ENCODE peak calls at places on chromosomes 1 and 21, in seven cellular contexts. One of them, this sample, is unnamed.

GRCh38 chr1:162846256-162847212 is 14.4 kb downstream of the CCDC190 start:
- DNase-seq in GM13976: no peak
- DNase-seq in CD4-positive, alpha-beta T cell: no peak
- DNase-seq in right lobe of liver: no peak
- DNase-seq in astrocyte of the spinal cord: peak
- DNase-seq in epithelial cell of esophagus: peak
- DNase-seq in tibial artery: no peak
- DNase-seq in this sample: no peak

GRCh38 chr21:37849703-37850102 is 66.6 kb downstream of the KCNJ6 start:
- DNase-seq in GM13976: no peak
- DNase-seq in CD4-positive, alpha-beta T cell: no peak
- DNase-seq in right lobe of liver: no peak
- DNase-seq in astrocyte of the spinal cord: peak
- DNase-seq in epithelial cell of esophagus: peak
- DNase-seq in tibial artery: no peak
- DNase-seq in this sample: no peak

GRCh38 chr1:235893840-235894239 is 27.1 kb upstream of the LYST start:
- DNase-seq in GM13976: no peak
- DNase-seq in CD4-positive, alpha-beta T cell: no peak
- DNase-seq in right lobe of liver: no peak
- DNase-seq in astrocyte of the spinal cord: no peak
- DNase-seq in epithelial cell of esophagus: no peak
- DNase-seq in tibial artery: no peak
- DNase-seq in this sample: no peak

GRCh38 chr1:212930986-212931678 is 19.2 kb upstream of the VASH2 start:
- DNase-seq in GM13976: no peak
- DNase-seq in CD4-positive, alpha-beta T cell: no peak
- DNase-seq in right lobe of liver: no peak
- DNase-seq in astrocyte of the spinal cord: no peak
- DNase-seq in epithelial cell of esophagus: no peak
- DNase-seq in tibial artery: no peak
- DNase-seq in this sample: no peak

GRCh38 chr1:202154766-202155477 is 5.5 kb downstream of the PTPN7 start:
- DNase-seq in GM13976: no peak
- DNase-seq in CD4-positive, alpha-beta T cell: peak
- DNase-seq in right lobe of liver: no peak
- DNase-seq in astrocyte of the spinal cord: peak
- DNase-seq in epithelial cell of esophagus: peak
- DNase-seq in tibial artery: no peak
- DNase-seq in this sample: peak

GRCh38 chr1:202664083-202664482 is 46.2 kb downstream of the SYT2 start:
- DNase-seq in GM13976: no peak
- DNase-seq in CD4-positive, alpha-beta T cell: no peak
- DNase-seq in right lobe of liver: no peak
- DNase-seq in astrocyte of the spinal cord: no peak
- DNase-seq in epithelial cell of esophagus: peak
- DNase-seq in tibial artery: no peak
- DNase-seq in this sample: no peak

GRCh38 chr21:42039470-42039901 is 29.3 kb upstream of the ZBTB21 start:
- DNase-seq in GM13976: no peak
- DNase-seq in CD4-positive, alpha-beta T cell: no peak
- DNase-seq in right lobe of liver: peak
- DNase-seq in astrocyte of the spinal cord: peak
- DNase-seq in epithelial cell of esophagus: peak
- DNase-seq in tibial artery: peak
- DNase-seq in this sample: no peak

GRCh38 chr1:206923009-206923960 is 1.5 kb upstream of the FCMR start:
- DNase-seq in GM13976: peak
- DNase-seq in CD4-positive, alpha-beta T cell: peak
- DNase-seq in right lobe of liver: peak
- DNase-seq in astrocyte of the spinal cord: no peak
- DNase-seq in epithelial cell of esophagus: no peak
- DNase-seq in tibial artery: no peak
- DNase-seq in this sample: no peak

GRCh38 chr1:61224609-61225008 is 142.2 kb downstream of the NFIA start:
- DNase-seq in GM13976: no peak
- DNase-seq in CD4-positive, alpha-beta T cell: no peak
- DNase-seq in right lobe of liver: no peak
- DNase-seq in astrocyte of the spinal cord: no peak
- DNase-seq in epithelial cell of esophagus: no peak
- DNase-seq in tibial artery: no peak
- DNase-seq in this sample: no peak

GRCh38 chr1:184438363-184438762 is 51.5 kb downstream of the C1orf21 start:
- DNase-seq in GM13976: no peak
- DNase-seq in CD4-positive, alpha-beta T cell: no peak
- DNase-seq in right lobe of liver: no peak
- DNase-seq in astrocyte of the spinal cord: no peak
- DNase-seq in epithelial cell of esophagus: no peak
- DNase-seq in tibial artery: no peak
- DNase-seq in this sample: no peak

GRCh38 chr1:234851450-234852438 is 241.8 kb upstream of the IRF2BP2 start:
- DNase-seq in GM13976: peak
- DNase-seq in CD4-positive, alpha-beta T cell: no peak
- DNase-seq in right lobe of liver: peak
- DNase-seq in astrocyte of the spinal cord: peak
- DNase-seq in epithelial cell of esophagus: peak
- DNase-seq in tibial artery: no peak
- DNase-seq in this sample: peak

GRCh38 chr1:208135354-208135753 is 108.8 kb downstream of the PLXNA2 start:
- DNase-seq in GM13976: no peak
- DNase-seq in CD4-positive, alpha-beta T cell: no peak
- DNase-seq in right lobe of liver: peak
- DNase-seq in astrocyte of the spinal cord: peak
- DNase-seq in epithelial cell of esophagus: peak
- DNase-seq in tibial artery: peak
- DNase-seq in this sample: no peak

GRCh38 chr21:17386498-17386897 is 126.3 kb upstream of the CXADR start:
- DNase-seq in GM13976: no peak
- DNase-seq in CD4-positive, alpha-beta T cell: no peak
- DNase-seq in right lobe of liver: no peak
- DNase-seq in astrocyte of the spinal cord: no peak
- DNase-seq in epithelial cell of esophagus: no peak
- DNase-seq in tibial artery: no peak
- DNase-seq in this sample: no peak

GRCh38 chr1:16150508-16150907 is 5.4 kb downstream of the EPHA2 start:
- DNase-seq in GM13976: no peak
- DNase-seq in CD4-positive, alpha-beta T cell: no peak
- DNase-seq in right lobe of liver: no peak
- DNase-seq in astrocyte of the spinal cord: no peak
- DNase-seq in epithelial cell of esophagus: no peak
- DNase-seq in tibial artery: no peak
- DNase-seq in this sample: no peak

GRCh38 chr1:6272476-6273270 is 11.8 kb upstream of the GPR153 start:
- DNase-seq in GM13976: no peak
- DNase-seq in CD4-positive, alpha-beta T cell: no peak
- DNase-seq in right lobe of liver: no peak
- DNase-seq in astrocyte of the spinal cord: no peak
- DNase-seq in epithelial cell of esophagus: no peak
- DNase-seq in tibial artery: no peak
- DNase-seq in this sample: no peak

GRCh38 chr1:56073614-56074356 is 505.6 kb downstream of the PLPP3 start:
- DNase-seq in GM13976: no peak
- DNase-seq in CD4-positive, alpha-beta T cell: no peak
- DNase-seq in right lobe of liver: no peak
- DNase-seq in astrocyte of the spinal cord: peak
- DNase-seq in epithelial cell of esophagus: no peak
- DNase-seq in tibial artery: peak
- DNase-seq in this sample: no peak

GRCh38 chr1:70429219-70429618 is 18.2 kb downstream of the CTH start:
- DNase-seq in GM13976: no peak
- DNase-seq in CD4-positive, alpha-beta T cell: no peak
- DNase-seq in right lobe of liver: no peak
- DNase-seq in astrocyte of the spinal cord: no peak
- DNase-seq in epithelial cell of esophagus: peak
- DNase-seq in tibial artery: no peak
- DNase-seq in this sample: no peak

GRCh38 chr1:85617582-85618237 is 37.1 kb downstream of the CCN1 start:
- DNase-seq in GM13976: peak
- DNase-seq in CD4-positive, alpha-beta T cell: no peak
- DNase-seq in right lobe of liver: no peak
- DNase-seq in astrocyte of the spinal cord: peak
- DNase-seq in epithelial cell of esophagus: peak
- DNase-seq in tibial artery: no peak
- DNase-seq in this sample: no peak

GRCh38 chr1:2446394-2446793 is 29.7 kb upstream of the PLCH2 start:
- DNase-seq in GM13976: no peak
- DNase-seq in CD4-positive, alpha-beta T cell: no peak
- DNase-seq in right lobe of liver: no peak
- DNase-seq in astrocyte of the spinal cord: no peak
- DNase-seq in epithelial cell of esophagus: no peak
- DNase-seq in tibial artery: no peak
- DNase-seq in this sample: no peak

GRCh38 chr1:170513138-170513537 is 18.8 kb upstream of the GORAB start:
- DNase-seq in GM13976: no peak
- DNase-seq in CD4-positive, alpha-beta T cell: no peak
- DNase-seq in right lobe of liver: no peak
- DNase-seq in astrocyte of the spinal cord: no peak
- DNase-seq in epithelial cell of esophagus: no peak
- DNase-seq in tibial artery: no peak
- DNase-seq in this sample: no peak

GRCh38 chr1:182575540-182576149 is 13.4 kb downstream of the RNASEL start:
- DNase-seq in GM13976: no peak
- DNase-seq in CD4-positive, alpha-beta T cell: no peak
- DNase-seq in right lobe of liver: no peak
- DNase-seq in astrocyte of the spinal cord: peak
- DNase-seq in epithelial cell of esophagus: peak
- DNase-seq in tibial artery: no peak
- DNase-seq in this sample: no peak

GRCh38 chr1:75908717-75909152 is 23.5 kb downstream of the ASB17 start:
- DNase-seq in GM13976: peak
- DNase-seq in CD4-positive, alpha-beta T cell: no peak
- DNase-seq in right lobe of liver: no peak
- DNase-seq in astrocyte of the spinal cord: peak
- DNase-seq in epithelial cell of esophagus: peak
- DNase-seq in tibial artery: no peak
- DNase-seq in this sample: no peak
- TF ChIP-seq CTCF in GM13976: peak
- TF ChIP-seq CTCF in CD4-positive, alpha-beta T cell: no peak
- TF ChIP-seq CTCF in right lobe of liver: peak
- TF ChIP-seq CTCF in astrocyte of the spinal cord: peak
- TF ChIP-seq CTCF in epithelial cell of esophagus: peak
- TF ChIP-seq CTCF in tibial artery: no peak
- TF ChIP-seq CTCF in this sample: no peak

GRCh38 chr1:91402023-91402422 is 2.6 kb downstream of the HFM1 start:
- DNase-seq in GM13976: peak
- DNase-seq in CD4-positive, alpha-beta T cell: no peak
- DNase-seq in right lobe of liver: no peak
- DNase-seq in astrocyte of the spinal cord: peak
- DNase-seq in epithelial cell of esophagus: peak
- DNase-seq in tibial artery: no peak
- DNase-seq in this sample: no peak

GRCh38 chr1:91406773-91407389 is 2.2 kb upstream of the HFM1 start:
- DNase-seq in GM13976: no peak
- DNase-seq in CD4-positive, alpha-beta T cell: no peak
- DNase-seq in right lobe of liver: no peak
- DNase-seq in astrocyte of the spinal cord: no peak
- DNase-seq in epithelial cell of esophagus: peak
- DNase-seq in tibial artery: no peak
- DNase-seq in this sample: no peak

GRCh38 chr1:91400133-91400725 is 4.4 kb downstream of the HFM1 start:
- DNase-seq in GM13976: no peak
- DNase-seq in CD4-positive, alpha-beta T cell: no peak
- DNase-seq in right lobe of liver: no peak
- DNase-seq in astrocyte of the spinal cord: no peak
- DNase-seq in epithelial cell of esophagus: peak
- DNase-seq in tibial artery: no peak
- DNase-seq in this sample: no peak

GRCh38 chr1:91404151-91405012 is at the start of gene HFM1:
- DNase-seq in GM13976: peak
- DNase-seq in CD4-positive, alpha-beta T cell: peak
- DNase-seq in right lobe of liver: peak
- DNase-seq in astrocyte of the spinal cord: peak
- DNase-seq in epithelial cell of esophagus: peak
- DNase-seq in tibial artery: peak
- DNase-seq in this sample: no peak
- TF ChIP-seq CTCF in GM13976: no peak
- TF ChIP-seq CTCF in CD4-positive, alpha-beta T cell: no peak
- TF ChIP-seq CTCF in right lobe of liver: no peak
- TF ChIP-seq CTCF in astrocyte of the spinal cord: peak
- TF ChIP-seq CTCF in epithelial cell of esophagus: no peak
- TF ChIP-seq CTCF in tibial artery: no peak
- TF ChIP-seq CTCF in this sample: no peak

DNA sequence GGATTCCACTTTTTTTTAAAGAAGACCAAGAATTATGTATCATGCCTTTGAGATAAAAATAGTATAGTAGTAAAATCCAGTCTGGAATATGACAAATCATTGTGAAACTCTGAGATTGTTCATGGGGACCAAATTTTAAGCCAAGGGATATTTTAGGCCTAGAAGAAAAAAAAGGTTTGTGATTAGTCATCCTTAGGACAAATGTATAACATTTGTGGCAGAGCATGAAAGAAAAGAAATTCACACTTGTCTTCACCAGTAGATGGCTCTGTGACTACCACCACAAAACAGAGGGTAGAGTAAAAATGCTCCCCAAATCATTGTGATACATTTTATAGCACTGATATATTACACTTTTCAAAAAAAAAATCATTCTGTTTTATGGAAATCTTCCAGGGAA is 226.1 kb downstream of the KCTD3 start:
- DNase-seq in GM13976: no peak
- DNase-seq in CD4-positive, alpha-beta T cell: no peak
- DNase-seq in right lobe of liver: no peak
- DNase-seq in astrocyte of the spinal cord: peak
- DNase-seq in epithelial cell of esophagus: peak
- DNase-seq in tibial artery: no peak
- DNase-seq in this sample: no peak
- TF ChIP-seq CTCF in GM13976: peak
- TF ChIP-seq CTCF in CD4-positive, alpha-beta T cell: no peak
- TF ChIP-seq CTCF in right lobe of liver: peak
- TF ChIP-seq CTCF in astrocyte of the spinal cord: peak
- TF ChIP-seq CTCF in epithelial cell of esophagus: peak
- TF ChIP-seq CTCF in tibial artery: no peak
- TF ChIP-seq CTCF in this sample: no peak

GRCh38 chr1:94329276-94329675 is 88.9 kb upstream of the ABCD3 start:
- DNase-seq in GM13976: no peak
- DNase-seq in CD4-positive, alpha-beta T cell: no peak
- DNase-seq in right lobe of liver: no peak
- DNase-seq in astrocyte of the spinal cord: no peak
- DNase-seq in epithelial cell of esophagus: no peak
- DNase-seq in tibial artery: no peak
- DNase-seq in this sample: no peak

GRCh38 chr1:94327001-94327685 is 89.8 kb upstream of the ARHGAP29 start:
- DNase-seq in GM13976: no peak
- DNase-seq in CD4-positive, alpha-beta T cell: no peak
- DNase-seq in right lobe of liver: peak
- DNase-seq in astrocyte of the spinal cord: peak
- DNase-seq in epithelial cell of esophagus: no peak
- DNase-seq in tibial artery: peak
- DNase-seq in this sample: no peak

GRCh38 chr1:94332516-94332915 is 85.7 kb upstream of the ABCD3 start:
- DNase-seq in GM13976: no peak
- DNase-seq in CD4-positive, alpha-beta T cell: no peak
- DNase-seq in right lobe of liver: no peak
- DNase-seq in astrocyte of the spinal cord: no peak
- DNase-seq in epithelial cell of esophagus: no peak
- DNase-seq in tibial artery: no peak
- DNase-seq in this sample: no peak

GRCh38 chr1:94332952-94333351 is 85.2 kb upstream of the ABCD3 start:
- DNase-seq in GM13976: peak
- DNase-seq in CD4-positive, alpha-beta T cell: no peak
- DNase-seq in right lobe of liver: no peak
- DNase-seq in astrocyte of the spinal cord: peak
- DNase-seq in epithelial cell of esophagus: peak
- DNase-seq in tibial artery: no peak
- DNase-seq in this sample: no peak

GRCh38 chr1:94329986-94330385 is 88.2 kb upstream of the ABCD3 start:
- DNase-seq in GM13976: no peak
- DNase-seq in CD4-positive, alpha-beta T cell: no peak
- DNase-seq in right lobe of liver: no peak
- DNase-seq in astrocyte of the spinal cord: peak
- DNase-seq in epithelial cell of esophagus: peak
- DNase-seq in tibial artery: no peak
- DNase-seq in this sample: no peak
- TF ChIP-seq CTCF in GM13976: no peak
- TF ChIP-seq CTCF in CD4-positive, alpha-beta T cell: no peak
- TF ChIP-seq CTCF in right lobe of liver: peak
- TF ChIP-seq CTCF in astrocyte of the spinal cord: peak
- TF ChIP-seq CTCF in epithelial cell of esophagus: no peak
- TF ChIP-seq CTCF in tibial artery: peak
- TF ChIP-seq CTCF in this sample: no peak

This sample was measured in CD14-positive monocyte.